ENCODE peak calls at places on chromosomes 7 and 10, in five cellular contexts. One of them, this sample, is unnamed.

GRCh38 chr7:157618091-157618726 is 281.4 kb downstream of the DNAJB6 start:
- DNase-seq in hepatic stellate cell: no peak
- DNase-seq in stimulated activated CD8-positive, alpha-beta memory T cell treated with anti-CD3 and anti-CD28 coated beads, Interleukin-12 subunit alpha, Interleukin-12 subunit beta, amount 100 ng/mL, for 1 hour: no peak
- DNase-seq in progenitor cell of endocrine pancreas: no peak
- DNase-seq in NAMALWA: no peak
- DNase-seq in this sample: no peak

GRCh38 chr10:22317771-22318565 is 1.8 kb downstream of the COMMD3 start:
- DNase-seq in NAMALWA: peak; percentile 48
- DNase-seq in stimulated activated CD8-positive, alpha-beta memory T cell treated with anti-CD3 and anti-CD28 coated beads, Interleukin-12 subunit alpha, Interleukin-12 subunit beta, amount 100 ng/mL, for 1 hour: no peak
- DNase-seq in progenitor cell of endocrine pancreas: no peak
- DNase-seq in hepatic stellate cell: no peak
- DNase-seq in this sample: no peak

GRCh38 chr7:142771353-142771723 is 568 bp downstream of the PRSS2 start:
- DNase-seq in stimulated activated CD8-positive, alpha-beta memory T cell treated with anti-CD3 and anti-CD28 coated beads, Interleukin-12 subunit alpha, Interleukin-12 subunit beta, amount 100 ng/mL, for 1 hour: no peak
- DNase-seq in hepatic stellate cell: no peak
- DNase-seq in NAMALWA: peak; percentile 29
- DNase-seq in progenitor cell of endocrine pancreas: no peak
- DNase-seq in this sample: no peak

GRCh38 chr7:43640679-43641078 is 57.8 kb downstream of the STK17A start:
- DNase-seq in progenitor cell of endocrine pancreas: no peak
- DNase-seq in NAMALWA: no peak
- DNase-seq in hepatic stellate cell: no peak
- DNase-seq in stimulated activated CD8-positive, alpha-beta memory T cell treated with anti-CD3 and anti-CD28 coated beads, Interleukin-12 subunit alpha, Interleukin-12 subunit beta, amount 100 ng/mL, for 1 hour: no peak
- DNase-seq in this sample: no peak

GRCh38 chr7:36299882-36300341 is 89.8 kb upstream of the ANLN start:
- DNase-seq in progenitor cell of endocrine pancreas: no peak
- DNase-seq in NAMALWA: no peak
- DNase-seq in stimulated activated CD8-positive, alpha-beta memory T cell treated with anti-CD3 and anti-CD28 coated beads, Interleukin-12 subunit alpha, Interleukin-12 subunit beta, amount 100 ng/mL, for 1 hour: no peak
- DNase-seq in hepatic stellate cell: no peak
- DNase-seq in this sample: no peak

GRCh38 chr7:122886357-122887081 is at the start of gene CADPS2:
- DNase-seq in NAMALWA: no peak
- DNase-seq in hepatic stellate cell: peak; percentile 97
- DNase-seq in progenitor cell of endocrine pancreas: peak; percentile 68
- DNase-seq in stimulated activated CD8-positive, alpha-beta memory T cell treated with anti-CD3 and anti-CD28 coated beads, Interleukin-12 subunit alpha, Interleukin-12 subunit beta, amount 100 ng/mL, for 1 hour: no peak
- DNase-seq in this sample: no peak

GRCh38 chr7:130048906-130049305 is 2.3 kb downstream of the ZC3HC1 start:
- DNase-seq in progenitor cell of endocrine pancreas: no peak
- DNase-seq in stimulated activated CD8-positive, alpha-beta memory T cell treated with anti-CD3 and anti-CD28 coated beads, Interleukin-12 subunit alpha, Interleukin-12 subunit beta, amount 100 ng/mL, for 1 hour: no peak
- DNase-seq in hepatic stellate cell: no peak
- DNase-seq in NAMALWA: no peak
- DNase-seq in this sample: no peak

GRCh38 chr10:125067764-125068163 is 92.6 kb downstream of the CTBP2 start:
- DNase-seq in NAMALWA: no peak
- DNase-seq in progenitor cell of endocrine pancreas: no peak
- DNase-seq in stimulated activated CD8-positive, alpha-beta memory T cell treated with anti-CD3 and anti-CD28 coated beads, Interleukin-12 subunit alpha, Interleukin-12 subunit beta, amount 100 ng/mL, for 1 hour: no peak
- DNase-seq in hepatic stellate cell: no peak
- DNase-seq in this sample: no peak

GRCh38 chr10:103374263-103374662 is 6.5 kb downstream of the TAF5 start:
- DNase-seq in progenitor cell of endocrine pancreas: no peak
- DNase-seq in hepatic stellate cell: no peak
- DNase-seq in NAMALWA: no peak
- DNase-seq in stimulated activated CD8-positive, alpha-beta memory T cell treated with anti-CD3 and anti-CD28 coated beads, Interleukin-12 subunit alpha, Interleukin-12 subunit beta, amount 100 ng/mL, for 1 hour: no peak
- DNase-seq in this sample: no peak

GRCh38 chr10:20606985-20607384 is 290.1 kb downstream of the NEBL start:
- DNase-seq in stimulated activated CD8-positive, alpha-beta memory T cell treated with anti-CD3 and anti-CD28 coated beads, Interleukin-12 subunit alpha, Interleukin-12 subunit beta, amount 100 ng/mL, for 1 hour: no peak
- DNase-seq in progenitor cell of endocrine pancreas: no peak
- DNase-seq in hepatic stellate cell: no peak
- DNase-seq in NAMALWA: no peak
- DNase-seq in this sample: no peak

GRCh38 chr10:90621577-90621976 is 236.3 kb downstream of the HTR7 start:
- DNase-seq in hepatic stellate cell: no peak
- DNase-seq in stimulated activated CD8-positive, alpha-beta memory T cell treated with anti-CD3 and anti-CD28 coated beads, Interleukin-12 subunit alpha, Interleukin-12 subunit beta, amount 100 ng/mL, for 1 hour: no peak
- DNase-seq in progenitor cell of endocrine pancreas: peak; percentile 31
- DNase-seq in NAMALWA: no peak
- DNase-seq in this sample: no peak

GRCh38 chr10:83908506-83908905 is 230.8 kb upstream of the GHITM start:
- DNase-seq in NAMALWA: no peak
- DNase-seq in hepatic stellate cell: no peak
- DNase-seq in stimulated activated CD8-positive, alpha-beta memory T cell treated with anti-CD3 and anti-CD28 coated beads, Interleukin-12 subunit alpha, Interleukin-12 subunit beta, amount 100 ng/mL, for 1 hour: no peak
- DNase-seq in progenitor cell of endocrine pancreas: no peak
- DNase-seq in this sample: no peak

GRCh38 chr7:2729043-2729892 is 41.3 kb downstream of the AMZ1 start:
- DNase-seq in progenitor cell of endocrine pancreas: no peak
- DNase-seq in hepatic stellate cell: no peak
- DNase-seq in NAMALWA: no peak
- DNase-seq in stimulated activated CD8-positive, alpha-beta memory T cell treated with anti-CD3 and anti-CD28 coated beads, Interleukin-12 subunit alpha, Interleukin-12 subunit beta, amount 100 ng/mL, for 1 hour: no peak
- DNase-seq in this sample: no peak

GRCh38 chr7:100153713-100154519 is 4.6 kb downstream of the TRAPPC14 start:
- DNase-seq in NAMALWA: no peak
- DNase-seq in progenitor cell of endocrine pancreas: no peak
- DNase-seq in hepatic stellate cell: no peak
- DNase-seq in stimulated activated CD8-positive, alpha-beta memory T cell treated with anti-CD3 and anti-CD28 coated beads, Interleukin-12 subunit alpha, Interleukin-12 subunit beta, amount 100 ng/mL, for 1 hour: no peak
- DNase-seq in this sample: no peak

GRCh38 chr7:26365077-26365896 is 73.6 kb downstream of the SNX10 start:
- DNase-seq in progenitor cell of endocrine pancreas: peak; percentile 25
- DNase-seq in hepatic stellate cell: peak; percentile 20
- DNase-seq in NAMALWA: peak; percentile 95
- DNase-seq in stimulated activated CD8-positive, alpha-beta memory T cell treated with anti-CD3 and anti-CD28 coated beads, Interleukin-12 subunit alpha, Interleukin-12 subunit beta, amount 100 ng/mL, for 1 hour: peak; percentile 20
- DNase-seq in this sample: peak; percentile 60

GRCh38 chr7:71144963-71145362 is 13.0 kb downstream of the GALNT17 start:
- DNase-seq in NAMALWA: no peak
- DNase-seq in hepatic stellate cell: no peak
- DNase-seq in progenitor cell of endocrine pancreas: no peak
- DNase-seq in stimulated activated CD8-positive, alpha-beta memory T cell treated with anti-CD3 and anti-CD28 coated beads, Interleukin-12 subunit alpha, Interleukin-12 subunit beta, amount 100 ng/mL, for 1 hour: no peak
- DNase-seq in this sample: no peak

GRCh38 chr10:13720699-13721098 is 133.9 kb downstream of the PRPF18 start:
- DNase-seq in hepatic stellate cell: no peak
- DNase-seq in progenitor cell of endocrine pancreas: no peak
- DNase-seq in NAMALWA: no peak
- DNase-seq in stimulated activated CD8-positive, alpha-beta memory T cell treated with anti-CD3 and anti-CD28 coated beads, Interleukin-12 subunit alpha, Interleukin-12 subunit beta, amount 100 ng/mL, for 1 hour: no peak
- DNase-seq in this sample: no peak

GRCh38 chr7:79406371-79406770 is 47.1 kb downstream of the MAGI2 start:
- DNase-seq in progenitor cell of endocrine pancreas: no peak
- DNase-seq in hepatic stellate cell: no peak
- DNase-seq in stimulated activated CD8-positive, alpha-beta memory T cell treated with anti-CD3 and anti-CD28 coated beads, Interleukin-12 subunit alpha, Interleukin-12 subunit beta, amount 100 ng/mL, for 1 hour: no peak
- DNase-seq in NAMALWA: no peak
- DNase-seq in this sample: no peak

GRCh38 chr7:32670105-32670504 is 174.8 kb downstream of the AVL9 start:
- DNase-seq in progenitor cell of endocrine pancreas: no peak
- DNase-seq in hepatic stellate cell: no peak
- DNase-seq in stimulated activated CD8-positive, alpha-beta memory T cell treated with anti-CD3 and anti-CD28 coated beads, Interleukin-12 subunit alpha, Interleukin-12 subunit beta, amount 100 ng/mL, for 1 hour: no peak
- DNase-seq in NAMALWA: no peak
- DNase-seq in this sample: no peak

GRCh38 chr7:121994625-121995410 is 121.9 kb downstream of the PTPRZ1 start:
- DNase-seq in stimulated activated CD8-positive, alpha-beta memory T cell treated with anti-CD3 and anti-CD28 coated beads, Interleukin-12 subunit alpha, Interleukin-12 subunit beta, amount 100 ng/mL, for 1 hour: no peak
- DNase-seq in NAMALWA: peak; percentile 86
- DNase-seq in progenitor cell of endocrine pancreas: peak; percentile 27
- DNase-seq in hepatic stellate cell: peak; percentile 43
- DNase-seq in this sample: peak; percentile 13

GRCh38 chr7:112272921-112273561 is 66.5 kb downstream of the ZNF277 start:
- DNase-seq in progenitor cell of endocrine pancreas: no peak
- DNase-seq in stimulated activated CD8-positive, alpha-beta memory T cell treated with anti-CD3 and anti-CD28 coated beads, Interleukin-12 subunit alpha, Interleukin-12 subunit beta, amount 100 ng/mL, for 1 hour: no peak
- DNase-seq in hepatic stellate cell: no peak
- DNase-seq in NAMALWA: no peak
- DNase-seq in this sample: no peak

GRCh38 chr7:119802147-119802546 is 470.8 kb upstream of the KCND2 start:
- DNase-seq in NAMALWA: no peak
- DNase-seq in hepatic stellate cell: no peak
- DNase-seq in stimulated activated CD8-positive, alpha-beta memory T cell treated with anti-CD3 and anti-CD28 coated beads, Interleukin-12 subunit alpha, Interleukin-12 subunit beta, amount 100 ng/mL, for 1 hour: no peak
- DNase-seq in progenitor cell of endocrine pancreas: no peak
- DNase-seq in this sample: no peak

GRCh38 chr7:1670894-1671875 is 1.1 kb downstream of the ELFN1 start:
- DNase-seq in NAMALWA: peak; percentile 34
- DNase-seq in stimulated activated CD8-positive, alpha-beta memory T cell treated with anti-CD3 and anti-CD28 coated beads, Interleukin-12 subunit alpha, Interleukin-12 subunit beta, amount 100 ng/mL, for 1 hour: no peak
- DNase-seq in progenitor cell of endocrine pancreas: peak; percentile 8
- DNase-seq in hepatic stellate cell: no peak
- DNase-seq in this sample: no peak

GRCh38 chr7:41955475-41956243 is 252.8 kb upstream of the INHBA start:
- DNase-seq in NAMALWA: no peak
- DNase-seq in progenitor cell of endocrine pancreas: no peak
- DNase-seq in stimulated activated CD8-positive, alpha-beta memory T cell treated with anti-CD3 and anti-CD28 coated beads, Interleukin-12 subunit alpha, Interleukin-12 subunit beta, amount 100 ng/mL, for 1 hour: no peak
- DNase-seq in hepatic stellate cell: peak; percentile 95
- DNase-seq in this sample: no peak

GRCh38 chr7:152523916-152524315 is 88.1 kb upstream of the KMT2C start:
- DNase-seq in hepatic stellate cell: no peak
- DNase-seq in progenitor cell of endocrine pancreas: no peak
- DNase-seq in NAMALWA: no peak
- DNase-seq in stimulated activated CD8-positive, alpha-beta memory T cell treated with anti-CD3 and anti-CD28 coated beads, Interleukin-12 subunit alpha, Interleukin-12 subunit beta, amount 100 ng/mL, for 1 hour: no peak
- DNase-seq in this sample: no peak

GRCh38 chr10:90018819-90019218 is 317.4 kb downstream of the KIF20B start:
- DNase-seq in hepatic stellate cell: no peak
- DNase-seq in NAMALWA: no peak
- DNase-seq in progenitor cell of endocrine pancreas: no peak
- DNase-seq in stimulated activated CD8-positive, alpha-beta memory T cell treated with anti-CD3 and anti-CD28 coated beads, Interleukin-12 subunit alpha, Interleukin-12 subunit beta, amount 100 ng/mL, for 1 hour: no peak
- DNase-seq in this sample: no peak

GRCh38 chr7:8411103-8411502 is 22.3 kb upstream of the NXPH1 start:
- DNase-seq in hepatic stellate cell: no peak
- DNase-seq in stimulated activated CD8-positive, alpha-beta memory T cell treated with anti-CD3 and anti-CD28 coated beads, Interleukin-12 subunit alpha, Interleukin-12 subunit beta, amount 100 ng/mL, for 1 hour: no peak
- DNase-seq in progenitor cell of endocrine pancreas: no peak
- DNase-seq in NAMALWA: no peak
- DNase-seq in this sample: no peak

GRCh38 chr7:129767120-129768011 is 155.8 kb downstream of the NRF1 start:
- DNase-seq in NAMALWA: no peak
- DNase-seq in hepatic stellate cell: no peak
- DNase-seq in stimulated activated CD8-positive, alpha-beta memory T cell treated with anti-CD3 and anti-CD28 coated beads, Interleukin-12 subunit alpha, Interleukin-12 subunit beta, amount 100 ng/mL, for 1 hour: no peak
- DNase-seq in progenitor cell of endocrine pancreas: no peak
- DNase-seq in this sample: no peak

This sample was measured in CD4-positive, alpha-beta memory T cell.